ENCODE peak calls at places on chromosomes 16 and 17, in five cellular contexts. B is WTC11, P is suprapubic skin, N is ovary, E is neural crest cell. Q is an unnamed sample.

GRCh38 chr17:32100971-32101631 is 41.2 kb upstream of the RHOT1 start:
- DNase-seq in B (no peak), E (no peak), N (no peak), P (peak; percentile 31), Q (peak; percentile 61)

GRCh38 chr16:20799599-20799998 is 6.7 kb downstream of the ERI2 start:
- DNase-seq in E (no peak), N (no peak), P (no peak), B (no peak), Q (no peak)

GRCh38 chr17:66585472-66585871 is 249.4 kb upstream of the CACNG5 start:
- DNase-seq in B (no peak), P (no peak), E (no peak), N (no peak), Q (peak; percentile 46)

GRCh38 chr16:68381363-68381724 is 67.0 kb downstream of the SMPD3 start:
- DNase-seq in N (no peak), P (no peak), E (no peak), B (no peak), Q (no peak)

GRCh38 chr17:30376621-30377452 is 1.9 kb upstream of the CPD start:
- DNase-seq in N (peak; percentile 29), B (no peak), P (no peak), E (no peak), Q (no peak)

GRCh38 chr17:13575922-13576419 is 25.8 kb downstream of the HS3ST3A1 start:
- DNase-seq in B (peak; percentile 48), P (no peak), N (no peak), E (no peak), Q (no peak)

GRCh38 chr16:12518238-12519004 is 285.3 kb downstream of the CPPED1 start:
- DNase-seq in E (no peak), N (no peak), B (no peak), P (no peak), Q (no peak)

GRCh38 chr17:35171834-35172233 is 22.4 kb downstream of the SLC35G3 start:
- DNase-seq in E (no peak), B (no peak), N (no peak), P (no peak), Q (no peak)

GRCh38 chr17:17204041-17204591 is 2.0 kb downstream of the PLD6 start:
- DNase-seq in B (no peak), P (no peak), E (no peak), N (no peak), Q (no peak)

GRCh38 chr16:57660715-57661463 is 7.2 kb upstream of the ADGRG3 start:
- DNase-seq in B (no peak), N (no peak), E (no peak), P (no peak), Q (no peak)

GRCh38 chr17:64773836-64774761 is 112.0 kb upstream of the SMURF2 start:
- DNase-seq in E (no peak), N (no peak), B (peak; percentile 88), P (peak; percentile 77), Q (no peak)

GRCh38 chr17:31621566-31621965 is 230.1 kb downstream of the RAB11FIP4 start:
- DNase-seq in B (no peak), P (no peak), N (no peak), E (no peak), Q (no peak)

GRCh38 chr16:86549076-86549892 is 5.8 kb downstream of the MTHFSD start:
- DNase-seq in B (no peak), N (no peak), P (no peak), E (no peak), Q (no peak)

GRCh38 chr17:35006345-35006744 is 26.0 kb downstream of the LIG3 start:
- DNase-seq in E (no peak), P (no peak), N (no peak), B (no peak), Q (no peak)

GRCh38 chr17:20077978-20078674 is 69.0 kb downstream of the SPECC1 start:
- DNase-seq in N (no peak), P (no peak), B (no peak), E (no peak), Q (no peak)

GRCh38 chr16:70726869-70727494 is 41.1 kb upstream of the MTSS2 start:
- DNase-seq in P (no peak), E (no peak), N (no peak), B (no peak), Q (no peak)

GRCh38 chr16:31411024-31411845 is 16.9 kb downstream of the COX6A2 start:
- DNase-seq in B (no peak), N (no peak), P (no peak), E (no peak), Q (no peak)

GRCh38 chr16:720507-720989 is 398 bp upstream of the ANTKMT start:
- DNase-seq in P (no peak), B (peak; percentile 60), E (peak; percentile 53), N (no peak), Q (no peak)

GRCh38 chr16:31202402-31203385 is at the start of gene PYCARD:
- DNase-seq in E (no peak), N (peak; percentile 41), P (no peak), B (peak; percentile 57), Q (no peak)

GRCh38 chr16:31331141-31331764 is 23.7 kb upstream of the ITGAX start:
- DNase-seq in P (no peak), N (no peak), E (no peak), B (peak; percentile 50), Q (peak; percentile 56)

GRCh38 chr16:22229881-22230280 is 23.8 kb downstream of the EEF2K start:
- DNase-seq in N (no peak), E (no peak), B (no peak), P (no peak), Q (no peak)

GRCh38 chr17:5868916-5869475 is 201.2 kb upstream of the WSCD1 start:
- DNase-seq in P (no peak), B (no peak), E (no peak), N (no peak), Q (peak; percentile 67)

GRCh38 chr17:333626-334396 is 18.8 kb downstream of the RPH3AL start:
- DNase-seq in P (peak; percentile 79), B (peak; percentile 53), N (peak; percentile 95), E (peak; percentile 38), Q (no peak)

GRCh38 chr17:82687375-82687861 is 11.1 kb downstream of the RAB40B start:
- DNase-seq in B (no peak), P (no peak), E (no peak), N (no peak), Q (no peak)

GRCh38 chr16:30010817-30011504 is at the start of gene DOC2A:
- DNase-seq in N (no peak), E (peak; percentile 48), P (no peak), B (peak; percentile 73), Q (no peak)

GRCh38 chr16:73713817-73714495 is 582.7 kb upstream of the PSMD7 start:
- DNase-seq in B (peak; percentile 69), P (no peak), N (no peak), E (peak; percentile 52), Q (no peak)

GRCh38 chr17:19978803-19979202 is 1.2 kb upstream of the AKAP10 start:
- DNase-seq in P (no peak), N (no peak), E (no peak), B (no peak), Q (no peak)

GRCh38 chr17:8122923-8123694 is 797 bp downstream of the HES7 start:
- DNase-seq in B (peak; percentile 35), P (no peak), E (peak; percentile 28), N (peak; percentile 47), Q (no peak)

GRCh38 chr16:88393034-88393433 is 10.3 kb downstream of the ZNF469 start:
- DNase-seq in B (no peak), P (no peak), E (no peak), N (no peak), Q (no peak)

GRCh38 chr17:61009619-61010018 is 332.0 kb downstream of the BCAS3 start:
- DNase-seq in E (no peak), B (no peak), N (no peak), P (no peak), Q (no peak)

GRCh38 chr16:19885456-19886060 is 910 bp upstream of the GPRC5B start:
- DNase-seq in E (no peak), B (no peak), N (peak; percentile 66), P (no peak), Q (no peak)

DNA sequence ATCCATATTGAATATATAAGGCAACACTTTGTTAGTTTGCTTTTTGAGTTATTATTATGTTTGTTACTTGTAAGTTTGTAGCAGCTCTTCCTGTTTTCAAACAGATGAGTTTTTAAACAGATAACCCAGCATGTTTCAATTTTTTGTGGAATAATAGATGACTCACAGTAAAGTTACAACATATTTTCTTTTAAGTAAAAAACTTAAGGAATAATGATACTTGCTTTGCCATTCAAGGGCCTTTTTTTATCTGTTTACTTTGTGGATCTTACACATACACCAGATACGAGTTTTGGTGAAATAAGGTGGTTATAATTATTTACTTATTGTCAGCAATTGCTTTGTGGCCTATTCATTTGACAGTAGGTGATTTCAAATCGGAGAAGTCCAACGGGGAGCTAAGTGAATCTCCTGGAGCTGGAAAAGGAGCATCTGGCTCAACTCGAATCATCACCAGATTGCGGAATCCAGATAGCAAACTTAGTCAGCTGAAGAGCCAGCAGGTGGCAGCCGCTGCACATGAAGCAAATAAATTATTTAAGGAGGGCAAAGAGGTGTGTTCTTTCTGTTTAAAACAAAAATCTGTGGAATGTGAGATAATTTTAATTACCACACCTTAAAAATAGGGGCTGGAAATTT is 66.3 kb downstream of the BPTF start:
- DNase-seq in P (no peak), E (no peak), N (no peak), B (no peak), Q (no peak)
- TF ChIP-seq CTCF in P (no peak), E (peak; percentile 41), N (no peak), B (no peak), Q (no peak)

GRCh38 chr16:66430214-66430613 is 3.1 kb downstream of the BEAN1 start:
- DNase-seq in P (no peak), B (no peak), E (no peak), N (no peak), Q (no peak)

GRCh38 chr16:66427451-66427860 is 361 bp downstream of the BEAN1 start:
- DNase-seq in N (no peak), B (peak; percentile 46), E (peak; percentile 14), P (peak; percentile 55), Q (no peak)

GRCh38 chr16:66427871-66428681 is 981 bp downstream of the BEAN1 start:
- DNase-seq in E (peak; percentile 20), B (peak; percentile 34), P (peak; percentile 72), N (no peak), Q (no peak)

GRCh38 chr16:66428682-66429251 is 1.7 kb downstream of the BEAN1 start:
- DNase-seq in P (peak; percentile 50), N (no peak), B (no peak), E (no peak), Q (no peak)

GRCh38 chr16:66429290-66429962 is 2.3 kb downstream of the BEAN1 start:
- DNase-seq in P (peak; percentile 59), B (no peak), E (no peak), N (no peak), Q (peak; percentile 74)
- TF ChIP-seq CTCF in P (no peak), B (no peak), E (no peak), N (no peak), Q (no peak)

DNA sequence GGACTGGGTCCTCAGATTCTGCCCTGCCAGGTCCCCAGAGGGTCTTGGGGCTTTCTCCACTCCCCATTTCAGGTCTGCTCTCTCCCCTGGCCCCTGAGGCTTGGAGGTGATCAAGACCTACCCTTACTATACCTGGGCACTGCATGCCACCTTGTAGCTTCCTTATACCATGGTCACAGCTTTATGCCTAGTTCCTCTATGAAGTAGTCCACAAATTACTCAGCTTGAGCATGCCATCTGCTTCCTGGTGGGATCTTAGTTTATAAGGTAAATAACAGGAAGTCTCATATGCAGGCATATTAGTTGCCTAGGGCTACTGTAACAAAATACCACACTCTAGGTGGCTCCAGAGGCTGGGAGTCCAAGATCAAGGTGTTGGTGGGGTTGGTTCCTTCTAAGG is 11.0 kb upstream of the PMFBP1 start:
- DNase-seq in P (no peak), B (no peak), N (no peak), E (no peak), Q (no peak)
- TF ChIP-seq CTCF in P (no peak), B (no peak), N (no peak), E (no peak), Q (no peak)

GRCh38 chr17:74356640-74357465 is 4.8 kb downstream of the BTBD17 start:
- DNase-seq in E (no peak), P (no peak), N (no peak), B (peak; percentile 65), Q (no peak)
- TF ChIP-seq CTCF in E (peak; percentile 11), P (no peak), N (no peak), B (no peak), Q (no peak)

Q was measured in vagina.